ENCODE peak calls at places on chromosomes 7 and 10, in seven cellular contexts. A is NCI-H1092 treated with DMSO at 0.1 percent for 48 hours; F is NCI-H69; C is activated naive CD8-positive, alpha-beta T cell treated with anti-CD3 and anti-CD28 coated beads, Interleukin-2, amount 10 ng/mL, durations not matched to agents 7 days and 5 days; Y is H4; L is stimulated activated CD4-positive, alpha-beta T cell treated with anti-CD3 and anti-CD28 coated beads, Interleukin-4, amount 100 ng/mL, for 4 hours; U is HT1080. G is an unnamed sample.

GRCh38 chr7:3569643-3570042 is 268.6 kb downstream of the SDK1 start:
- DNase-seq in A (no peak), Y (no peak), F (peak), L (no peak), C (no peak), U (no peak), G (no peak)

GRCh38 chr10:48683893-48684292 is 780 bp upstream of the WDFY4 start:
- DNase-seq in C (no peak), U (no peak), F (no peak), L (no peak), A (no peak), Y (no peak), G (no peak)

GRCh38 chr7:66631471-66631870 is 2.8 kb downstream of the KCTD7 start:
- DNase-seq in F (no peak), C (no peak), L (no peak), Y (no peak), A (no peak), U (no peak), G (no peak)

GRCh38 chr10:132931258-132931657 is 11.1 kb downstream of the CFAP46 start:
- DNase-seq in F (no peak), C (peak), U (no peak), A (no peak), Y (no peak), L (peak), G (no peak)

GRCh38 chr10:130573446-130573845 is 437.3 kb downstream of the GLRX3 start:
- DNase-seq in A (no peak), C (no peak), U (no peak), L (no peak), Y (no peak), F (no peak), G (no peak)

GRCh38 chr7:43698461-43699255 is 30.7 kb downstream of the COA1 start:
- DNase-seq in Y (no peak), L (no peak), C (no peak), A (no peak), U (no peak), F (peak), G (no peak)

GRCh38 chr10:124745678-124746077 is 1.5 kb upstream of the FAM53B start:
- DNase-seq in F (peak), A (no peak), U (no peak), L (no peak), Y (peak), C (no peak), G (no peak)

GRCh38 chr7:85733163-85733915 is 546.5 kb upstream of the SEMA3D start:
- DNase-seq in A (no peak), C (no peak), F (no peak), Y (no peak), L (no peak), U (no peak), G (no peak)

GRCh38 chr10:113026679-113027078 is 76.6 kb downstream of the TCF7L2 start:
- DNase-seq in F (no peak), A (no peak), Y (peak), C (no peak), U (peak), L (no peak), G (no peak)

GRCh38 chr7:123999698-124000097 is 33.2 kb downstream of the TMEM229A start:
- DNase-seq in F (no peak), L (no peak), U (peak), C (no peak), Y (no peak), A (no peak), G (no peak)

GRCh38 chr10:124997791-124998623 is 56.1 kb downstream of the ZRANB1 start:
- DNase-seq in F (no peak), C (peak), A (no peak), L (no peak), U (no peak), Y (no peak), G (no peak)